ENCODE peak calls at places on chromosomes 6 and 20, in five cellular contexts. Y is neural progenitor cell, V is AG04449, P is hepatocyte, N is HFF-Myc. M is an unnamed sample.

GRCh38 chr6:158003910-158004695 is 22.4 kb downstream of the SYNJ2 start:
- DNase-seq in Y (no peak), V (no peak), P (no peak), N (no peak), M (no peak)

GRCh38 chr6:129370268-129370916 is 339.6 kb downstream of the ARHGAP18 start:
- DNase-seq in Y (peak), V (no peak), P (peak), N (peak), M (peak)

GRCh38 chr6:41286544-41287346 is at the start of gene TREM1:
- DNase-seq in Y (no peak), V (no peak), P (peak), N (peak), M (peak)

GRCh38 chr6:42104807-42105713 is 37.4 kb downstream of the C6orf132 start:
- DNase-seq in Y (no peak), V (no peak), P (no peak), N (no peak), M (peak)

GRCh38 chr6:16488813-16489212 is 250.4 kb downstream of the GMPR start:
- DNase-seq in Y (no peak), V (no peak), P (no peak), N (no peak), M (no peak)

GRCh38 chr6:10800810-10801209 is 37.5 kb downstream of the MAK start:
- DNase-seq in Y (no peak), V (no peak), P (peak), N (no peak), M (no peak)

GRCh38 chr6:45746046-45746445 is 269.6 kb downstream of the CLIC5 start:
- DNase-seq in Y (no peak), V (peak), P (no peak), N (no peak), M (no peak)

GRCh38 chr6:143755301-143755744 is 77.6 kb downstream of the PHACTR2 start:
- DNase-seq in Y (no peak), V (no peak), P (peak), N (no peak), M (no peak)

GRCh38 chr6:20402181-20403079 is 751 bp downstream of the E2F3 start:
- DNase-seq in Y (peak), V (no peak), P (peak), N (no peak), M (peak)

GRCh38 chr20:8722277-8722928 is 346.5 kb upstream of the PLCB4 start:
- DNase-seq in Y (peak), V (no peak), P (peak), N (peak), M (peak)

GRCh38 chr6:143468026-143468425 is 17.4 kb downstream of the PEX3 start:
- DNase-seq in Y (no peak), V (no peak), P (no peak), N (no peak), M (no peak)

GRCh38 chr6:26195924-26196845 is 109.0 kb downstream of the HFE start:
- DNase-seq in Y (peak), V (no peak), P (no peak), N (no peak), M (peak)

GRCh38 chr6:130239755-130240154 is 17.0 kb upstream of the SAMD3 start:
- DNase-seq in Y (no peak), V (no peak), P (no peak), N (no peak), M (no peak)

GRCh38 chr6:99143108-99143828 is 195.5 kb upstream of the FBXL4 start:
- DNase-seq in Y (no peak), V (no peak), P (no peak), N (no peak), M (no peak)

GRCh38 chr6:167799033-167799933 is 27.4 kb upstream of the AFDN start:
- DNase-seq in Y (no peak), V (no peak), P (no peak), N (no peak), M (no peak)
- TF ChIP-seq CTCF in Y (no peak), V (no peak), P (no peak), N (no peak), M (no peak)

GRCh38 chr20:63969851-63970713 is at the start of gene ZNF512B:
- DNase-seq in Y (peak), V (no peak), P (peak), N (no peak), M (peak)
- TF ChIP-seq CTCF in Y (no peak), V (no peak), P (no peak), N (no peak), M (no peak)

GRCh38 chr20:36273414-36274247 is 32.5 kb upstream of the DLGAP4 start:
- DNase-seq in Y (peak), V (no peak), P (no peak), N (no peak), M (peak)
- TF ChIP-seq CTCF in Y (peak), V (peak), P (peak), N (peak), M (peak)

GRCh38 chr6:33320315-33321181 is 3.0 kb upstream of the ZBTB22 start:
- DNase-seq in Y (no peak), V (peak), P (peak), N (peak), M (no peak)

GRCh38 chr6:33318426-33319073 is 1.0 kb upstream of the ZBTB22 start:
- DNase-seq in Y (no peak), V (no peak), P (no peak), N (no peak), M (no peak)

GRCh38 chr6:33321227-33321626 is 3.7 kb upstream of the ZBTB22 start:
- DNase-seq in Y (no peak), V (no peak), P (no peak), N (no peak), M (no peak)

GRCh38 chr6:33317668-33318425 is at the start of gene ZBTB22:
- DNase-seq in Y (peak), V (peak), P (peak), N (peak), M (peak)

GRCh38 chr6:33319939-33320314 is 2.4 kb upstream of the ZBTB22 start:
- DNase-seq in Y (no peak), V (no peak), P (no peak), N (no peak), M (no peak)
- TF ChIP-seq CTCF in Y (no peak), V (no peak), P (no peak), N (no peak), M (no peak)

DNA sequence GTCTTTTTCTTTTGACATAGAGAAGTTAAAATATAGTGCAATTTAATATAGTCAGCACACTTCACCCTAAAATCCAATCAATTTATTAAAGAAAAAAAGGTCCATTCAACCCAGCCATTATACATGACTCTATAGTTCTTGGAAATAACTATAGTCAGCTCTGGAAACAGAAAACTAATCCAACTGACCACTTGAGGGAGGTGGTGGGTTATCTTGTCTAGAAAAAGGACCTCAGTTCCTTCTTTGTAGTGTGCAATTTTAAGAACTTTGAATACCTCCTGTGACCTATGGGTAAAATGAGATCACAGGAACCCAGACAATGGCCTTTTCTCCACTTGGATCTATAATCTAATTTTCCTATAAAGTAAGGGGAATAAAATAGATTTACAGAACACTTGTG is 163.6 kb upstream of the CENPW start:
- DNase-seq in Y (peak), V (no peak), P (no peak), N (peak), M (peak)
- TF ChIP-seq CTCF in Y (peak), V (peak), P (peak), N (peak), M (peak)

GRCh38 chr6:51934098-51934497 is 153.3 kb downstream of the PKHD1 start:
- DNase-seq in Y (peak), V (no peak), P (no peak), N (no peak), M (peak)
- TF ChIP-seq CTCF in Y (peak), V (no peak), P (no peak), N (no peak), M (peak)

DNA sequence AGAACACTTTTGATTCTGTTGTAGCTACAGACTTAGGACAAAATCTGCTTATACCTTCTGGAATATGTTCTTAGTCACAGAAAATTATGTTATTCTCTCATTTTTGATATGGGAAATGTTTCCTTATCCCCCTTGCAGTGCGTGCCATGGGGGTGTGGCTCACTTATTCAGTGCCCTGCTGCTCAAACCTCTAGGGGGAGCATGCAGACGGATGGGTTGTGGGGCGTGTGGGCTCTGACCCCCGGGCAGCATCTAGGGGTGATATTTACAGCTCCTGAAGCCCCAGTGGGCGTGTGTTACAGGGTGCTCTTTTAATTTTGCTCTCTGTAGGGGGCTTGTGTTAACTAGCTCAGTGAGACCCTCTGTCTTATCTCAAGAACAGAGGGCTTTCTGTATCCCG is 61.3 kb upstream of the FERMT1 start:
- DNase-seq in Y (no peak), V (no peak), P (no peak), N (no peak), M (peak)
- TF ChIP-seq CTCF in Y (peak), V (no peak), P (no peak), N (peak), M (peak)

GRCh38 chr20:41017448-41018042 is 11.1 kb upstream of the TOP1 start:
- DNase-seq in Y (no peak), V (no peak), P (no peak), N (no peak), M (no peak)

GRCh38 chr20:41014557-41015088 is 14.0 kb upstream of the TOP1 start:
- DNase-seq in Y (no peak), V (no peak), P (no peak), N (no peak), M (no peak)

GRCh38 chr20:41023549-41023948 is 5.1 kb upstream of the TOP1 start:
- DNase-seq in Y (no peak), V (no peak), P (no peak), N (no peak), M (no peak)

GRCh38 chr20:41018153-41018552 is 10.5 kb upstream of the TOP1 start:
- DNase-seq in Y (no peak), V (no peak), P (no peak), N (no peak), M (no peak)
- TF ChIP-seq CTCF in Y (no peak), V (no peak), P (no peak), N (no peak), M (no peak)

DNA sequence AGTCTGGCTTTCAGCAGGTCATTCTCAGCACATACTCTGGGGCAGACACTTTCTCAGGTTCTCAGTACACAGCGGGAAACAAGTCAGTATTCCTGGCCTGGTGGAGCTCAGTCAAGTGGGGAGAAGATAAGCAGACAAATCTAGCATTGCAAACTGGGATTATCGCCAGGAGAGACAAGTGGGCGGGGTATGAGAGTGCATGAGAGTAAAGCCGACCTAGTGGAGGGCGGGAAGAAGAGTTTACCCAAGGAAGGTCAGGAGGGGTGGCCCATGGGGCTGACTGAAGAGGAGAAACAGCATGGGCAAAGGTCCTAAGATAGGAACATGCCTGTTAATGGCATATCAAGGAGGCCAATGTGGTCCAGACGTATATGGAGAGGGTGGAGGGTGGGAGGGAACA is 12.3 kb upstream of the CSNK2A1 start:
- DNase-seq in Y (no peak), V (no peak), P (peak), N (no peak), M (no peak)
- TF ChIP-seq CTCF in Y (no peak), V (no peak), P (no peak), N (no peak), M (no peak)

GRCh38 chr20:13261460-13262301 is 40.6 kb downstream of the ISM1 start:
- DNase-seq in Y (peak), V (no peak), P (peak), N (no peak), M (peak)

GRCh38 chr20:13260620-13261279 is 39.7 kb downstream of the ISM1 start:
- DNase-seq in Y (no peak), V (no peak), P (no peak), N (no peak), M (no peak)

GRCh38 chr20:13262701-13263335 is 41.7 kb downstream of the ISM1 start:
- DNase-seq in Y (no peak), V (no peak), P (peak), N (no peak), M (no peak)

GRCh38 chr20:13263451-13263850 is 42.4 kb downstream of the ISM1 start:
- DNase-seq in Y (no peak), V (no peak), P (no peak), N (no peak), M (no peak)

DNA sequence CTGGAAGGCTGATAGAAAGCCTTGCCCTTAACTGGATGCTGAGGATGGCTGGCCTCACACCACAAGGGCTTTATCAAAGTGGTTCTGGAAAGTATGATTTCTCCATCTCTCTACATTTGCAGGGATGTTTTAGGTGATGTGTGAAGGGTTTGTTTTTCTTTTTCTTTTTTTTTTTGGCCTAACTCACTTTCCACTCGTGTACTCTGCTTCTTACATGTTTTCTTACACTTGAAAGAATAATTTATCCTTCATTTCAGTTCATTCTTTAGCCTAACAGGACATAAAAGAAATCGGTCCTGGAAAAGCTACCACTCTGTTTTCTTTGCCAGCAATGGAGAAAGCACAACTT is 41.2 kb downstream of the ISM1 start:
- DNase-seq in Y (no peak), V (no peak), P (no peak), N (no peak), M (no peak)
- TF ChIP-seq CTCF in Y (no peak), V (no peak), P (no peak), N (no peak), M (no peak)